ENCODE peak calls at places on chromosomes 7 and 10, in four cellular contexts. One of them, this sample, is unnamed.

GRCh38 chr10:56318816-56319215 is 42.2 kb downstream of the ZWINT start:
- DNase-seq in GM12878: no peak
- DNase-seq in K562: no peak
- DNase-seq in A549: no peak
- DNase-seq in this sample: no peak

GRCh38 chr10:27240212-27240890 is at the start of gene ACBD5:
- DNase-seq in GM12878: peak
- DNase-seq in K562: peak
- DNase-seq in A549: peak
- DNase-seq in this sample: peak

GRCh38 chr10:96497391-96497790 is 16.3 kb downstream of the TLL2 start:
- DNase-seq in GM12878: no peak
- DNase-seq in K562: no peak
- DNase-seq in A549: no peak
- DNase-seq in this sample: no peak

GRCh38 chr7:7996568-7996967 is 28.0 kb downstream of the GLCCI1 start:
- DNase-seq in GM12878: no peak
- DNase-seq in K562: no peak
- DNase-seq in A549: no peak
- DNase-seq in this sample: no peak

GRCh38 chr10:18438356-18439126 is 212.8 kb downstream of the NSUN6 start:
- DNase-seq in GM12878: no peak
- DNase-seq in K562: no peak
- DNase-seq in A549: no peak
- DNase-seq in this sample: no peak

GRCh38 chr10:72061491-72061890 is 26.9 kb downstream of the SPOCK2 start:
- DNase-seq in GM12878: no peak
- DNase-seq in K562: peak
- DNase-seq in A549: no peak
- DNase-seq in this sample: no peak

GRCh38 chr7:134669845-134670373 is 23.3 kb downstream of the BPGM start:
- DNase-seq in GM12878: peak
- DNase-seq in K562: peak
- DNase-seq in A549: peak
- DNase-seq in this sample: no peak

GRCh38 chr10:24382979-24383663 is 174.2 kb downstream of the KIAA1217 start:
- DNase-seq in GM12878: no peak
- DNase-seq in K562: no peak
- DNase-seq in A549: no peak
- DNase-seq in this sample: no peak

GRCh38 chr7:157947504-157947903 is 610.7 kb downstream of the DNAJB6 start:
- DNase-seq in GM12878: no peak
- DNase-seq in K562: no peak
- DNase-seq in A549: no peak
- DNase-seq in this sample: no peak

GRCh38 chr7:149804106-149804505 is 30.7 kb upstream of the ZNF467 start:
- DNase-seq in GM12878: no peak
- DNase-seq in K562: no peak
- DNase-seq in A549: no peak
- DNase-seq in this sample: no peak

GRCh38 chr10:126422561-126422960 is 34.3 kb upstream of the ADAM12 start:
- DNase-seq in GM12878: no peak
- DNase-seq in K562: no peak
- DNase-seq in A549: no peak
- DNase-seq in this sample: no peak

GRCh38 chr10:14415676-14416307 is 85.1 kb upstream of the FRMD4A start:
- DNase-seq in GM12878: no peak
- DNase-seq in K562: no peak
- DNase-seq in A549: no peak
- DNase-seq in this sample: no peak

GRCh38 chr10:132205650-132206376 is 19.1 kb downstream of the DPYSL4 start:
- DNase-seq in GM12878: no peak
- DNase-seq in K562: no peak
- DNase-seq in A549: no peak
- DNase-seq in this sample: no peak

GRCh38 chr10:70803768-70804423 is 11.9 kb upstream of the SGPL1 start:
- DNase-seq in GM12878: no peak
- DNase-seq in K562: no peak
- DNase-seq in A549: no peak
- DNase-seq in this sample: no peak

GRCh38 chr7:135242096-135242684 is 8.6 kb downstream of the STRA8 start:
- DNase-seq in GM12878: no peak
- DNase-seq in K562: no peak
- DNase-seq in A549: no peak
- DNase-seq in this sample: no peak

GRCh38 chr7:28745351-28745750 is 212.8 kb downstream of the TRIL start:
- DNase-seq in GM12878: no peak
- DNase-seq in K562: no peak
- DNase-seq in A549: no peak
- DNase-seq in this sample: no peak

GRCh38 chr7:74575811-74576210 is 81.7 kb upstream of the GTF2I start:
- DNase-seq in GM12878: no peak
- DNase-seq in K562: no peak
- DNase-seq in A549: no peak
- DNase-seq in this sample: no peak

GRCh38 chr10:47027108-47027811 is 116.0 kb downstream of the PTPN20 start:
- DNase-seq in GM12878: no peak
- DNase-seq in K562: no peak
- DNase-seq in A549: no peak
- DNase-seq in this sample: no peak

GRCh38 chr10:84333864-84334451 is 5.6 kb downstream of the CCSER2 start:
- DNase-seq in GM12878: no peak
- DNase-seq in K562: peak
- DNase-seq in A549: no peak
- DNase-seq in this sample: no peak

GRCh38 chr7:80941206-80941758 is 22.4 kb upstream of the SEMA3C start:
- DNase-seq in GM12878: no peak
- DNase-seq in K562: no peak
- DNase-seq in A549: peak
- DNase-seq in this sample: no peak
- TF ChIP-seq EP300 in GM12878: no peak
- TF ChIP-seq EP300 in K562: no peak
- TF ChIP-seq EP300 in A549: peak
- TF ChIP-seq EP300 in this sample: no peak

GRCh38 chr7:139046143-139046542 is 10.3 kb upstream of the ZC3HAV1L start:
- DNase-seq in GM12878: no peak
- DNase-seq in K562: no peak
- DNase-seq in A549: no peak
- DNase-seq in this sample: no peak

GRCh38 chr7:139041378-139042053 is 5.7 kb upstream of the ZC3HAV1L start:
- DNase-seq in GM12878: no peak
- DNase-seq in K562: peak
- DNase-seq in A549: no peak
- DNase-seq in this sample: no peak

GRCh38 chr7:139043823-139044812 is 8.3 kb upstream of the ZC3HAV1L start:
- DNase-seq in GM12878: no peak
- DNase-seq in K562: peak
- DNase-seq in A549: no peak
- DNase-seq in this sample: no peak

GRCh38 chr7:139047970-139048369 is 12.1 kb upstream of the ZC3HAV1L start:
- DNase-seq in GM12878: no peak
- DNase-seq in K562: no peak
- DNase-seq in A549: no peak
- DNase-seq in this sample: no peak

GRCh38 chr7:139044813-139045794 is 9.3 kb upstream of the ZC3HAV1L start:
- DNase-seq in GM12878: no peak
- DNase-seq in K562: peak
- DNase-seq in A549: no peak
- DNase-seq in this sample: no peak
- H3K4me3 ChIP-seq in GM12878: no peak
- H3K4me3 ChIP-seq in K562: no peak
- H3K4me3 ChIP-seq in A549: no peak
- H3K4me3 ChIP-seq in this sample: no peak

GRCh38 chr7:47534322-47535032 is 47.4 kb downstream of the TNS3 start:
- DNase-seq in GM12878: no peak
- DNase-seq in K562: peak
- DNase-seq in A549: no peak
- DNase-seq in this sample: no peak
- TF ChIP-seq EP300 in GM12878: no peak
- TF ChIP-seq EP300 in K562: no peak
- TF ChIP-seq EP300 in A549: no peak
- TF ChIP-seq EP300 in this sample: no peak

GRCh38 chr10:34537629-34538231 is 277.4 kb downstream of the PARD3 start:
- DNase-seq in GM12878: peak
- DNase-seq in K562: no peak
- DNase-seq in A549: no peak
- DNase-seq in this sample: no peak
- H3K4me3 ChIP-seq in GM12878: peak
- H3K4me3 ChIP-seq in K562: no peak
- H3K4me3 ChIP-seq in A549: peak
- H3K4me3 ChIP-seq in this sample: no peak

DNA sequence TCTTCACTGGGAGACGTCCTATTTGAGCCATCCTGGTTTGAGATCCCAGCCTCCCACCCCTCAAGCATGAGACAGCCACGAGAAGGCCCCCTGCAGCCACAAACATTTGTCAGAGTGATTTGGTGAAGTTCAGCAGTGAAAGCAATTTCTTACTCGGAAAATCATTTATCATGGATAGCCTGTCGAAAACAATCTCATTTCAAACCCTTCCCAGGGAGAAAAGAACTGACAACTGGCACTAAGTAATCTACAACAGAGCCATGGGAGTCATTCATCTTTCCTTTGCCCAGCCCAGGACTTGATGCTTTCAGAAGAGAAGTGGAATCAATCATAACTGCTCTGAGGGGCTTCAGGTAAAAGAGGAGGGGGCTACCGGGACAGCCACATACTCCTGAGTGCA is 411.2 kb downstream of the KCNMA1 start:
- DNase-seq in GM12878: no peak
- DNase-seq in K562: no peak
- DNase-seq in A549: no peak
- DNase-seq in this sample: no peak
- TF ChIP-seq EP300 in GM12878: no peak
- TF ChIP-seq EP300 in K562: no peak
- TF ChIP-seq EP300 in A549: no peak
- TF ChIP-seq EP300 in this sample: no peak

DNA sequence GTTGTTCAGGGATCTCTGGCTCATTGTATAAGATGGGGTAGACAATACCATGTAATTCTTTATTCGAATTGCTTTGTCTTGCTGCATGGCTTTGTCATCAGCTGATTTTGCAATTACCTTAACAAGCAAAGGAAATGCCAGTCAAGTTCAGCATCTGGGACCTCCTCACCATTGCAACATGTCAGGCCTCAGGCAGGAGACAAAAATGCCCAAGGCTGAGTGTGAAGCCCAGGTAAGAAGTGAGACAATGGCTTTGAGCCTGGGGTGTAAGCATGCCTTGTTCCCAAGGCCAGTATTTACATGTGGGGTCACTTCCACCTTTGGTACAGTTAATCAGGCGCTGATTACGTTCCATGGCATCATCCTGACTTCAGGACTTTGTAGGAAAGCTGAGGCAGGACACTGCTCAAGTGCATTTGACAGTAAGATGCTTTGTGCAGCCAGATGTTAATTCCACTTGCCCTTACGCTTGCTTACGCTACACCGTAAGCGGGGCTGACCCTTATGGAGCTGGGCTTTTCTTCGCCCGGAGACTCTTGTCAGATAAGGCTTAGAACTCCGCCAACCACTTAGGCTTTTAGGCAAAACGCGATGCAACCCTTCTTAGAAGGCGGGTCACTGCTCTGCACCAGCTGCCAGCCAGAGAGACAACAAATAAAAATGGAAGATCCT is 1.5 kb upstream of the SP4 start:
- DNase-seq in GM12878: no peak
- DNase-seq in K562: no peak
- DNase-seq in A549: peak
- DNase-seq in this sample: no peak
- H3K4me3 ChIP-seq in GM12878: peak
- H3K4me3 ChIP-seq in K562: peak
- H3K4me3 ChIP-seq in A549: peak
- H3K4me3 ChIP-seq in this sample: peak

This sample was measured in ovary.